ENCODE peak calls at places on chromosomes 1 and 21, in six cellular contexts. Y is HCT116, V is heart left ventricle, M is transverse colon, N is adrenal gland, K is uterus. O is an unnamed sample.

GRCh38 chr1:226362346-226362745 is 45.5 kb downstream of the PARP1 start:
- DNase-seq in N (no peak), K (no peak), M (peak; percentile 25), Y (no peak), V (no peak), O (no peak)

GRCh38 chr1:8813991-8814390 is 3.4 kb downstream of the RERE start:
- DNase-seq in V (no peak), N (no peak), M (no peak), Y (no peak), K (no peak), O (no peak)

GRCh38 chr1:200837931-200838571 is 34.7 kb upstream of the GPR25 start:
- DNase-seq in Y (peak; percentile 24), V (no peak), M (no peak), N (no peak), K (no peak), O (no peak)

GRCh38 chr1:147849097-147849873 is 53.3 kb upstream of the GJA8 start:
- DNase-seq in N (no peak), M (no peak), K (no peak), Y (no peak), V (no peak), O (no peak)

GRCh38 chr1:241639653-241640148 is 468 bp downstream of the CHML start:
- DNase-seq in N (no peak), V (peak; percentile 56), M (peak; percentile 42), K (peak; percentile 26), Y (no peak), O (peak; percentile 60)

GRCh38 chr1:95924684-95925083 is 690.7 kb downstream of the RWDD3 start:
- DNase-seq in V (no peak), K (no peak), Y (no peak), M (no peak), N (no peak), O (no peak)

GRCh38 chr1:214927791-214928190 is 154.7 kb upstream of the KCNK2 start:
- DNase-seq in N (no peak), Y (no peak), K (no peak), V (no peak), M (no peak), O (no peak)

GRCh38 chr1:202807926-202808757 is at the start of gene KDM5B:
- DNase-seq in Y (peak; percentile 40), N (peak; percentile 60), M (peak; percentile 84), V (peak; percentile 74), K (peak; percentile 69), O (peak; percentile 71)

GRCh38 chr1:92953491-92953890 is 7.8 kb downstream of the DIPK1A start:
- DNase-seq in Y (no peak), M (no peak), N (no peak), V (no peak), K (no peak), O (no peak)

GRCh38 chr1:46822248-46822826 is 23.5 kb downstream of the CYP4B1 start:
- DNase-seq in M (no peak), V (no peak), N (no peak), K (no peak), Y (no peak), O (no peak)

GRCh38 chr1:89974701-89975470 is 20.0 kb upstream of the ZNF326 start:
- DNase-seq in K (no peak), Y (no peak), M (no peak), N (peak; percentile 61), V (no peak), O (no peak)

GRCh38 chr1:114235281-114235680 is 81.6 kb upstream of the SYT6 start:
- DNase-seq in N (no peak), K (no peak), Y (no peak), V (no peak), M (no peak), O (no peak)

GRCh38 chr1:77319036-77319705 is 37.4 kb downstream of the AK5 start:
- DNase-seq in Y (no peak), V (no peak), M (no peak), N (no peak), K (no peak), O (no peak)

GRCh38 chr1:236907205-236907604 is 97.0 kb downstream of the MT1HL1 start:
- DNase-seq in N (no peak), V (no peak), K (no peak), Y (no peak), M (no peak), O (no peak)

GRCh38 chr1:93159337-93159736 is 20.9 kb downstream of the TMED5 start:
- DNase-seq in K (no peak), Y (no peak), N (no peak), M (no peak), V (no peak), O (no peak)

GRCh38 chr1:15950763-15951295 is 25.1 kb downstream of the ZBTB17 start:
- DNase-seq in Y (no peak), M (no peak), V (no peak), K (peak; percentile 76), N (peak; percentile 96), O (no peak)

GRCh38 chr1:13593511-13594131 is 10.0 kb downstream of the PDPN start:
- DNase-seq in V (peak; percentile 50), N (peak; percentile 29), K (peak; percentile 75), Y (no peak), M (peak; percentile 26), O (no peak)

GRCh38 chr1:186178426-186179043 is 196.5 kb downstream of the TPR start:
- DNase-seq in V (no peak), K (no peak), N (no peak), Y (no peak), M (no peak), O (no peak)

GRCh38 chr1:201022824-201023516 is 544 bp downstream of the KIF21B start:
- DNase-seq in Y (no peak), M (peak; percentile 42), K (no peak), N (no peak), V (no peak), O (no peak)

GRCh38 chr1:156885904-156886355 is 7.6 kb upstream of the PEAR1 start:
- DNase-seq in K (no peak), N (no peak), Y (no peak), M (no peak), V (no peak), O (no peak)
- H3K27me3 ChIP-seq in K (no peaks in the 10 kb centered on the region), N (no peaks in the 10 kb centered on the region), Y (no peaks in the 10 kb centered on the region), M (peaks cover 38% of the 10 kb centered on the region), V (no peaks in the 10 kb centered on the region), O (no peaks in the 10 kb centered on the region)

GRCh38 chr21:21159253-21159899 is 161.2 kb downstream of the NCAM2 start:
- DNase-seq in N (no peak), V (no peak), M (no peak), Y (no peak), K (no peak), O (no peak)
- TF ChIP-seq POLR2A in N (no peak), V (no peak), M (no peak), Y (no peak), K (no peak), O (no peak)

DNA sequence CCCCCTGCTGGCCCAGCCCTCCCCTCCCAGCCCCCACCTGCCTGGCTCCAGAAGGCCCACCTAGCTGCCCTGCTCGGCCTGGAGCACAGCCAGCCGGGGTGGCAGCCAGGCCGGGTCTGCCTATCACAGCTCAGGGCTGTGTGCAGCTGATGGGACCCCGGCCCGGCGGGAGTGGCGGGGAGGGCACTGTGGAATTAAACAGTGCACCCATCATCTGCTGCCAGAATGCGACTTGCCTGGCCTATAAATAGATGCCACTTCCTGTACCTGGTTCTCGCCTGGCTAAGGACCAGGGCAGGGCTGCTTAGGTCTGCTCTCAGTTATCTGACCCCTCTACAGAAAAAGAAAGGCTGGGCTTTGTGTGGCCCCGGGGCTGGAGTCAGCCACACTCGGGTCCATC is 98.2 kb upstream of the VAMP3 start:
- DNase-seq in Y (no peak), K (no peak), M (no peak), N (no peak), V (peak; percentile 49), O (no peak)
- H3K27me3 ChIP-seq in Y (no peaks in the 10 kb centered on the region), K (no peaks in the 10 kb centered on the region), M (peaks cover 3% of the 10 kb centered on the region), N (no peaks in the 10 kb centered on the region), V (no peaks in the 10 kb centered on the region), O (no peaks in the 10 kb centered on the region)

DNA sequence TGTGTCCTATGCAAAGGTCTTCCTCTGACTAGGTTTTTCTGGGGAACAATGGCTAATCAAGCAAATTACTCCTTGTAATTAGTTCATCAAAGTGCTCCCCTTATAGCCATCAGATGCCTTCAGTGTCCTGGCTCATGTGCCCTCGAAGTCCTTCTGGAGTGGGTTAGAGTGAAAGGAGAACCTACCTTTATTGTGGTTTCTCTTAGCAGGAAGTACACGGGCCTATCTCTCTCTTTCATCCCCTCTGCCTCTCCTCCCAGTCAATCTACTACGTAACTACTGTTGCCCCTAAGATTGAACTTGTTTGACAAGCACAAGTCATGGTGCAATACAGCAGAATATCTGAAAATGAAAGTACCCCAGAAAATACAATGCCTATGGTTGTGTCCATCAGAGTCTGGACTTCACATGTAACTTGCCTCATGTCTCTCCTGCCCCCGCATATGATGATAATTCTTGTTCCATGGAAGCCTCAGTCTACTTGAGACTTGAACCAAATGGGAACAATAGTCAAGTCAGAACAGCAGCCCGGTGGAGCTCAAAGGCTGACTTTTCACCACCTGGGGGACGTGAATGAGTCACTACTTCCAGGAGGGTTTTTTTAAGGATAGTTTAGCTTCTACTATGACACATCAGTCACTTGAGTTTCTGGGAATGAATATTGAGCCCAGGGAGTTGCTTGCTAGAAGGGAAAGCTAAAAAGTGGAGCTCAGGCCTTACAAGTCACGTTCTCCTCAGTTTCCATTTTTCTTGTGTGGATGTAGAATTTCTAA is 243.6 kb downstream of the TNR start:
- DNase-seq in M (no peak), Y (no peak), N (no peak), K (no peak), V (no peak), O (no peak)
- TF ChIP-seq POLR2A in M (no peak), Y (no peak), N (no peak), K (no peak), V (no peak), O (no peak)